ENCODE peak calls at places on chromosomes 5 and 9, in four cellular contexts. One of them, this sample, is unnamed. For H3K9me1, the result is how much of the 10 kb centered on the place peaks cover.

GRCh38 chr5:5523066-5523505 is 100.6 kb downstream of the ICE1 start:
- DNase-seq in K562: no peak
- DNase-seq in IMR-90: peak
- DNase-seq in endothelial cell of umbilical vein: no peak
- DNase-seq in this sample: no peak

GRCh38 chr5:111309384-111309783 is 85.2 kb downstream of the CAMK4 start:
- DNase-seq in K562: no peak
- DNase-seq in IMR-90: no peak
- DNase-seq in endothelial cell of umbilical vein: no peak
- DNase-seq in this sample: no peak

GRCh38 chr9:82334286-82334685 is 345.7 kb downstream of the SPATA31D1 start:
- DNase-seq in K562: no peak
- DNase-seq in IMR-90: peak
- DNase-seq in endothelial cell of umbilical vein: no peak
- DNase-seq in this sample: no peak

GRCh38 chr5:106269252-106269843 is 1401.4 kb downstream of the EFNA5 start:
- DNase-seq in K562: no peak
- DNase-seq in IMR-90: peak
- DNase-seq in endothelial cell of umbilical vein: peak
- DNase-seq in this sample: peak

GRCh38 chr5:175859916-175860315 is 11.5 kb upstream of the CPLX2 start:
- DNase-seq in K562: no peak
- DNase-seq in IMR-90: no peak
- DNase-seq in endothelial cell of umbilical vein: no peak
- DNase-seq in this sample: no peak

GRCh38 chr5:150315245-150315644 is 12.5 kb upstream of the ARSI start:
- DNase-seq in K562: no peak
- DNase-seq in IMR-90: no peak
- DNase-seq in endothelial cell of umbilical vein: no peak
- DNase-seq in this sample: no peak

GRCh38 chr9:91164724-91165520 is 196.8 kb downstream of the AUH start:
- DNase-seq in K562: peak
- DNase-seq in IMR-90: peak
- DNase-seq in endothelial cell of umbilical vein: peak
- DNase-seq in this sample: peak

GRCh38 chr9:91924090-91924489 is 25.9 kb downstream of the ROR2 start:
- DNase-seq in K562: no peak
- DNase-seq in IMR-90: no peak
- DNase-seq in endothelial cell of umbilical vein: no peak
- DNase-seq in this sample: no peak

GRCh38 chr5:127963931-127964330 is 119.6 kb upstream of the SLC12A2 start:
- DNase-seq in K562: no peak
- DNase-seq in IMR-90: peak
- DNase-seq in endothelial cell of umbilical vein: no peak
- DNase-seq in this sample: no peak

GRCh38 chr9:35564658-35565061 is 40.4 kb upstream of the TESK1 start:
- DNase-seq in K562: no peak
- DNase-seq in IMR-90: no peak
- DNase-seq in endothelial cell of umbilical vein: no peak
- DNase-seq in this sample: no peak

GRCh38 chr9:113957778-113958430 is 81.8 kb downstream of the ZNF618 start:
- DNase-seq in K562: no peak
- DNase-seq in IMR-90: peak
- DNase-seq in endothelial cell of umbilical vein: peak
- DNase-seq in this sample: peak

GRCh38 chr5:143030349-143030748 is 260.2 kb downstream of the ARHGAP26 start:
- DNase-seq in K562: no peak
- DNase-seq in IMR-90: no peak
- DNase-seq in endothelial cell of umbilical vein: no peak
- DNase-seq in this sample: no peak

GRCh38 chr5:143025971-143026370 is 255.8 kb downstream of the ARHGAP26 start:
- DNase-seq in K562: no peak
- DNase-seq in IMR-90: peak
- DNase-seq in endothelial cell of umbilical vein: peak
- DNase-seq in this sample: no peak

GRCh38 chr5:143031781-143032724 is 261.9 kb downstream of the ARHGAP26 start:
- DNase-seq in K562: no peak
- DNase-seq in IMR-90: no peak
- DNase-seq in endothelial cell of umbilical vein: no peak
- DNase-seq in this sample: no peak

GRCh38 chr5:143026380-143026779 is 256.2 kb downstream of the ARHGAP26 start:
- DNase-seq in K562: peak
- DNase-seq in IMR-90: no peak
- DNase-seq in endothelial cell of umbilical vein: no peak
- DNase-seq in this sample: no peak

DNA sequence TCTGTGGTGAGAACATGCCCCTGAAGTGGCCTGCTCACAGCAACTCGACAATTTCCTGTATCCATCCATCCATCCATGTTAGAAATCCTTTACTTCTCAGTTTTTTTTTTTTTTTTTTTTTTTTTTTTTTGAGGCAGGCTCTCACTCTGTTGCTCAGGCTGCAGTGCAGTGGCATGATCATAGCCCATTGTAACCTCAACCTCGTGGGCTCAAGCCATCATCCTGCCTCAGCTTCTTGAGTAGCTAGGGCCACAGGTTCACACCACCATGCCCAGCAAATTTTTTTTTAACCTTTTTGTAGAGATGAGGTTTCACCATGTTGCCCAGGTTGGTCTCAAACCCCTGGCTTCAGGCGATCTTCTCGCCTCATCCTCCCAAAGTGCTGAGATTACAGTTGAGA is 259.1 kb downstream of the ARHGAP26 start:
- DNase-seq in K562: no peak
- DNase-seq in IMR-90: no peak
- DNase-seq in endothelial cell of umbilical vein: no peak
- DNase-seq in this sample: no peak
- H3K9ac ChIP-seq in K562: no peak
- H3K9ac ChIP-seq in IMR-90: no peak
- H3K9ac ChIP-seq in endothelial cell of umbilical vein: no peak
- H3K9ac ChIP-seq in this sample: no peak

GRCh38 chr5:56711191-56711590 is 104.2 kb upstream of the MAP3K1 start:
- DNase-seq in K562: no peak
- DNase-seq in IMR-90: peak
- DNase-seq in endothelial cell of umbilical vein: no peak
- DNase-seq in this sample: no peak

GRCh38 chr5:56700711-56701110 is 114.6 kb upstream of the MAP3K1 start:
- DNase-seq in K562: no peak
- DNase-seq in IMR-90: no peak
- DNase-seq in endothelial cell of umbilical vein: no peak
- DNase-seq in this sample: no peak

GRCh38 chr5:56703962-56704361 is 111.4 kb upstream of the MAP3K1 start:
- DNase-seq in K562: no peak
- DNase-seq in IMR-90: no peak
- DNase-seq in endothelial cell of umbilical vein: no peak
- DNase-seq in this sample: no peak

GRCh38 chr5:56705217-56705616 is 110.1 kb upstream of the MAP3K1 start:
- DNase-seq in K562: no peak
- DNase-seq in IMR-90: no peak
- DNase-seq in endothelial cell of umbilical vein: no peak
- DNase-seq in this sample: no peak

GRCh38 chr5:56706504-56706903 is 108.8 kb upstream of the MAP3K1 start:
- DNase-seq in K562: no peak
- DNase-seq in IMR-90: no peak
- DNase-seq in endothelial cell of umbilical vein: no peak
- DNase-seq in this sample: no peak
- H3K9me1 ChIP-seq in K562: under half
- H3K9me1 ChIP-seq in IMR-90: under half
- H3K9me1 ChIP-seq in endothelial cell of umbilical vein: under half
- H3K9me1 ChIP-seq in this sample: under half

GRCh38 chr9:127183814-127184582 is 61.6 kb upstream of the ANGPTL2 start:
- DNase-seq in K562: no peak
- DNase-seq in IMR-90: peak
- DNase-seq in endothelial cell of umbilical vein: peak
- DNase-seq in this sample: no peak
- H3K9ac ChIP-seq in K562: no peak
- H3K9ac ChIP-seq in IMR-90: no peak
- H3K9ac ChIP-seq in endothelial cell of umbilical vein: no peak
- H3K9ac ChIP-seq in this sample: no peak

DNA sequence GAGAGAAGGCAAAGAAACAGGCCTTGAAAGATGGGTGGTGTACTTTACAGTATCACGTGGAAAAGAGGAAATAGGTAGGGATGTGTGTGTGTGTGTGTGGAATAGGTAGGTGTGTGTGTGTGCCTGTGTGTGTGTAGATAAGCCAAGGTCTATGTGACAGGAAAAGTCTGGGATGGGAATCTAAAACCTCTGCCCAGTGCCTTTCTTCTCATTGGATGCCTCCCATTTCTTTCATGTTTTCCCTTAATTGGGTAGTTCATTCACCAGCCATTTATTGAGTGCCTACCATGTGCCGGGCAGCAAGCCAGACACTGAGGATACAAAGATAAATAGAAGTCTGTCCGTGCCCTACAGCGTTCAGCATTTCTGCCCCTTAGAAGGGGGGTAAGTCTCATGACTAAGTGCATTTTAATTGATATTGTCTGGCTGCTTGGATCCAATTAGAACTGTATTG is 1.0 kb downstream of the URM1 start:
- DNase-seq in K562: no peak
- DNase-seq in IMR-90: no peak
- DNase-seq in endothelial cell of umbilical vein: peak
- DNase-seq in this sample: no peak
- H3K9me1 ChIP-seq in K562: under half
- H3K9me1 ChIP-seq in IMR-90: under half
- H3K9me1 ChIP-seq in endothelial cell of umbilical vein: under half
- H3K9me1 ChIP-seq in this sample: under half

GRCh38 chr5:173320259-173320658 is 8.0 kb downstream of the STC2 start:
- DNase-seq in K562: no peak
- DNase-seq in IMR-90: no peak
- DNase-seq in endothelial cell of umbilical vein: no peak
- DNase-seq in this sample: no peak

GRCh38 chr5:173317852-173318251 is 10.4 kb downstream of the STC2 start:
- DNase-seq in K562: no peak
- DNase-seq in IMR-90: no peak
- DNase-seq in endothelial cell of umbilical vein: no peak
- DNase-seq in this sample: no peak

GRCh38 chr5:173318338-173318737 is 9.9 kb downstream of the STC2 start:
- DNase-seq in K562: no peak
- DNase-seq in IMR-90: no peak
- DNase-seq in endothelial cell of umbilical vein: no peak
- DNase-seq in this sample: no peak

GRCh38 chr5:173318881-173319609 is 9.2 kb downstream of the STC2 start:
- DNase-seq in K562: no peak
- DNase-seq in IMR-90: no peak
- DNase-seq in endothelial cell of umbilical vein: no peak
- DNase-seq in this sample: no peak

DNA sequence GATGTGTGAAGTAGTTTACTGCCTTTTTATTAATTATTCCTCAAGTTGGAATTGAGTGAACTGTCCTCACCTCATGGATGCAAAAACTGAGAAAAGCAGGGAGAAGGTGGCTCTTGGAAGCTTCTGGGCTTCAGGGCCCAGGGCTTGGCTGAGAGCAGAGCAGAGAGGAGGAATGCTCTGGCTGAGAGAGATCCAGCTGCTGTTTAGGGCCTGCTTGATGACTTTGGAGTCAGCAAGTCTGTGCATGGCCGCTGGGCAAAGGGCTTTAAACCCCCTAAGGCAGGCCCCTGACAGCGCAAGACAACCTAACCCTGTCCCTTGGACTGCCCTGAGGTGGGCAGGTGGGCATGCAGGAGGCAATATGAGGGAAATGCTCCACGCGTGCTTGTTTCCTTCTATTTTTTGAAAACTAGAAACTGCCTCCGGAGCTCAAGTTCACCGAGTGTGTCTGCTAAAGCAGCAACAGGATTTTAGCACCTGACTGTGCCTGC is 8.6 kb downstream of the STC2 start:
- DNase-seq in K562: no peak
- DNase-seq in IMR-90: no peak
- DNase-seq in endothelial cell of umbilical vein: no peak
- DNase-seq in this sample: no peak
- H3K9ac ChIP-seq in K562: peak
- H3K9ac ChIP-seq in IMR-90: peak
- H3K9ac ChIP-seq in endothelial cell of umbilical vein: no peak
- H3K9ac ChIP-seq in this sample: no peak

GRCh38 chr9:20319641-20320337 is 302.5 kb downstream of the MLLT3 start:
- DNase-seq in K562: no peak
- DNase-seq in IMR-90: peak
- DNase-seq in endothelial cell of umbilical vein: no peak
- DNase-seq in this sample: peak
- H3K9me1 ChIP-seq in K562: under half
- H3K9me1 ChIP-seq in IMR-90: under half
- H3K9me1 ChIP-seq in endothelial cell of umbilical vein: under half
- H3K9me1 ChIP-seq in this sample: under half

GRCh38 chr9:109477269-109478203 is 20.6 kb downstream of the PTPN3 start:
- DNase-seq in K562: no peak
- DNase-seq in IMR-90: no peak
- DNase-seq in endothelial cell of umbilical vein: no peak
- DNase-seq in this sample: no peak
- H3K9ac ChIP-seq in K562: no peak
- H3K9ac ChIP-seq in IMR-90: no peak
- H3K9ac ChIP-seq in endothelial cell of umbilical vein: no peak
- H3K9ac ChIP-seq in this sample: peak

GRCh38 chr5:113989278-113989912 is 372.5 kb upstream of the KCNN2 start:
- DNase-seq in K562: no peak
- DNase-seq in IMR-90: no peak
- DNase-seq in endothelial cell of umbilical vein: no peak
- DNase-seq in this sample: no peak

GRCh38 chr5:113984928-113985327 is 376.9 kb upstream of the KCNN2 start:
- DNase-seq in K562: no peak
- DNase-seq in IMR-90: no peak
- DNase-seq in endothelial cell of umbilical vein: no peak
- DNase-seq in this sample: no peak

GRCh38 chr5:113985505-113985904 is 376.4 kb upstream of the KCNN2 start:
- DNase-seq in K562: no peak
- DNase-seq in IMR-90: no peak
- DNase-seq in endothelial cell of umbilical vein: no peak
- DNase-seq in this sample: no peak

DNA sequence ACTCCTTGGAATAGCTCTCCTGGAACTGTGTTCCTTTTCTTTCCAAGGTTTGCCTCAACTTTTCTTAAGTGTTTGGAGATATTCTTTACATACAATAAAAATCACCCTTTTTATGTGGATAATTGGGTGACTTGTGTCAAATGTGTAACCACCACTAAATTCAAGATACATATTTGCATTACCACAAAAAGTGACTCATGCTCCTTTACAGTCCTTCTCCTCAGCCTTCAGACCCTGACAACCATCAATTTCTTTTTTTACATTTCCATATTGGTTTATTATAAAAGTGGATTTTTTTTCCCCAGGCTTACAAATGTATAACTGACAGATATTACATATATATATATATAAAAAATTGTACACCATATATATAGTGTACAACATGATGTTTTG is 372.0 kb upstream of the KCNN2 start:
- DNase-seq in K562: no peak
- DNase-seq in IMR-90: no peak
- DNase-seq in endothelial cell of umbilical vein: no peak
- DNase-seq in this sample: no peak
- H3K9me1 ChIP-seq in K562: under half
- H3K9me1 ChIP-seq in IMR-90: under half
- H3K9me1 ChIP-seq in endothelial cell of umbilical vein: under half
- H3K9me1 ChIP-seq in this sample: under half

This sample was measured in keratinocyte.